ENCODE peak calls at places on chromosomes 4 and X, in five cellular contexts. One of them, this sample, is unnamed.

GRCh38 chr4:99723555-99724450 is 66.2 kb upstream of the C4orf54 start:
- DNase-seq in fibroblast of pulmonary artery: peak
- DNase-seq in hepatocyte: peak
- DNase-seq in astrocyte of the spinal cord: peak
- DNase-seq in SK-N-SH: peak
- DNase-seq in this sample: peak

GRCh38 chr4:114343015-114343414 is 255.6 kb upstream of the UGT8 start:
- DNase-seq in fibroblast of pulmonary artery: no peak
- DNase-seq in hepatocyte: no peak
- DNase-seq in astrocyte of the spinal cord: no peak
- DNase-seq in SK-N-SH: no peak
- DNase-seq in this sample: no peak

GRCh38 chr4:186227221-186227620 is at the start of gene KLKB1:
- DNase-seq in fibroblast of pulmonary artery: peak
- DNase-seq in hepatocyte: peak
- DNase-seq in astrocyte of the spinal cord: peak
- DNase-seq in SK-N-SH: no peak
- DNase-seq in this sample: no peak

GRCh38 chr4:159606835-159607234 is 504.0 kb downstream of the RAPGEF2 start:
- DNase-seq in fibroblast of pulmonary artery: no peak
- DNase-seq in hepatocyte: no peak
- DNase-seq in astrocyte of the spinal cord: peak
- DNase-seq in SK-N-SH: no peak
- DNase-seq in this sample: no peak

GRCh38 chr4:8871417-8872401 is at the start of gene HMX1:
- DNase-seq in fibroblast of pulmonary artery: no peak
- DNase-seq in hepatocyte: peak
- DNase-seq in astrocyte of the spinal cord: no peak
- DNase-seq in SK-N-SH: peak
- DNase-seq in this sample: no peak

GRCh38 chr4:3145251-3145908 is 70.9 kb downstream of the HTT start:
- DNase-seq in fibroblast of pulmonary artery: peak
- DNase-seq in hepatocyte: no peak
- DNase-seq in astrocyte of the spinal cord: peak
- DNase-seq in SK-N-SH: no peak
- DNase-seq in this sample: peak

GRCh38 chr4:72767903-72768817 is 199.1 kb upstream of the ADAMTS3 start:
- DNase-seq in fibroblast of pulmonary artery: peak
- DNase-seq in hepatocyte: no peak
- DNase-seq in astrocyte of the spinal cord: peak
- DNase-seq in SK-N-SH: peak
- DNase-seq in this sample: peak

GRCh38 chrX:21374163-21374993 is at the start of gene CNKSR2:
- DNase-seq in fibroblast of pulmonary artery: peak
- DNase-seq in hepatocyte: peak
- DNase-seq in astrocyte of the spinal cord: peak
- DNase-seq in SK-N-SH: peak
- DNase-seq in this sample: peak

GRCh38 chrX:13699183-13699826 is 10.4 kb downstream of the RAB9A start:
- DNase-seq in fibroblast of pulmonary artery: no peak
- DNase-seq in hepatocyte: peak
- DNase-seq in astrocyte of the spinal cord: no peak
- DNase-seq in SK-N-SH: no peak
- DNase-seq in this sample: peak

GRCh38 chr4:1842993-1843448 is 12.9 kb downstream of the LETM1 start:
- DNase-seq in fibroblast of pulmonary artery: peak
- DNase-seq in hepatocyte: no peak
- DNase-seq in astrocyte of the spinal cord: peak
- DNase-seq in SK-N-SH: no peak
- DNase-seq in this sample: peak

GRCh38 chr4:140289486-140289885 is 84.0 kb upstream of the SCOC start:
- DNase-seq in fibroblast of pulmonary artery: no peak
- DNase-seq in hepatocyte: no peak
- DNase-seq in astrocyte of the spinal cord: no peak
- DNase-seq in SK-N-SH: no peak
- DNase-seq in this sample: no peak

GRCh38 chr4:160772668-160773067 is 1391.1 kb downstream of the FSTL5 start:
- DNase-seq in fibroblast of pulmonary artery: no peak
- DNase-seq in hepatocyte: no peak
- DNase-seq in astrocyte of the spinal cord: peak
- DNase-seq in SK-N-SH: no peak
- DNase-seq in this sample: no peak

GRCh38 chrX:1448793-1449580 is 3.7 kb downstream of the ASMTL start:
- DNase-seq in fibroblast of pulmonary artery: no peak
- DNase-seq in hepatocyte: no peak
- DNase-seq in astrocyte of the spinal cord: no peak
- DNase-seq in SK-N-SH: no peak
- DNase-seq in this sample: no peak

GRCh38 chrX:38175140-38175539 is 45.5 kb downstream of the SRPX start:
- DNase-seq in fibroblast of pulmonary artery: no peak
- DNase-seq in hepatocyte: peak
- DNase-seq in astrocyte of the spinal cord: peak
- DNase-seq in SK-N-SH: peak
- DNase-seq in this sample: no peak

GRCh38 chrX:131763674-131764073 is 219.8 kb downstream of the OR13H1 start:
- DNase-seq in fibroblast of pulmonary artery: no peak
- DNase-seq in hepatocyte: no peak
- DNase-seq in astrocyte of the spinal cord: peak
- DNase-seq in SK-N-SH: peak
- DNase-seq in this sample: peak

GRCh38 chrX:23694606-23695005 is 27.3 kb downstream of the PRDX4 start:
- DNase-seq in fibroblast of pulmonary artery: peak
- DNase-seq in hepatocyte: peak
- DNase-seq in astrocyte of the spinal cord: peak
- DNase-seq in SK-N-SH: peak
- DNase-seq in this sample: peak

GRCh38 chr4:90254357-90254756 is 127.2 kb downstream of the CCSER1 start:
- DNase-seq in fibroblast of pulmonary artery: no peak
- DNase-seq in hepatocyte: no peak
- DNase-seq in astrocyte of the spinal cord: no peak
- DNase-seq in SK-N-SH: no peak
- DNase-seq in this sample: no peak

GRCh38 chrX:150759568-150760416 is 66.6 kb downstream of the MTMR1 start:
- DNase-seq in fibroblast of pulmonary artery: no peak
- DNase-seq in hepatocyte: no peak
- DNase-seq in astrocyte of the spinal cord: peak
- DNase-seq in SK-N-SH: no peak
- DNase-seq in this sample: no peak

GRCh38 chr4:43843501-43843900 is 605.1 kb downstream of the KCTD8 start:
- DNase-seq in fibroblast of pulmonary artery: peak
- DNase-seq in hepatocyte: peak
- DNase-seq in astrocyte of the spinal cord: peak
- DNase-seq in SK-N-SH: no peak
- DNase-seq in this sample: no peak

GRCh38 chr4:174244441-174244840 is 39.0 kb downstream of the FBXO8 start:
- DNase-seq in fibroblast of pulmonary artery: no peak
- DNase-seq in hepatocyte: no peak
- DNase-seq in astrocyte of the spinal cord: no peak
- DNase-seq in SK-N-SH: no peak
- DNase-seq in this sample: no peak

GRCh38 chr4:96097040-96097607 is 257.2 kb downstream of the PDHA2 start:
- DNase-seq in fibroblast of pulmonary artery: peak
- DNase-seq in hepatocyte: no peak
- DNase-seq in astrocyte of the spinal cord: peak
- DNase-seq in SK-N-SH: no peak
- DNase-seq in this sample: no peak

GRCh38 chr4:36138221-36138620 is 106.1 kb downstream of the ARAP2 start:
- DNase-seq in fibroblast of pulmonary artery: peak
- DNase-seq in hepatocyte: no peak
- DNase-seq in astrocyte of the spinal cord: peak
- DNase-seq in SK-N-SH: no peak
- DNase-seq in this sample: no peak

GRCh38 chrX:54246866-54247265 is 63.8 kb upstream of the FAM120C start:
- DNase-seq in fibroblast of pulmonary artery: peak
- DNase-seq in hepatocyte: no peak
- DNase-seq in astrocyte of the spinal cord: no peak
- DNase-seq in SK-N-SH: no peak
- DNase-seq in this sample: no peak

GRCh38 chr4:88104902-88105610 is 53.4 kb downstream of the ABCG2 start:
- DNase-seq in fibroblast of pulmonary artery: peak
- DNase-seq in hepatocyte: peak
- DNase-seq in astrocyte of the spinal cord: peak
- DNase-seq in SK-N-SH: peak
- DNase-seq in this sample: peak

GRCh38 chr4:101218346-101218745 is 129.0 kb downstream of the PPP3CA start:
- DNase-seq in fibroblast of pulmonary artery: peak
- DNase-seq in hepatocyte: no peak
- DNase-seq in astrocyte of the spinal cord: no peak
- DNase-seq in SK-N-SH: no peak
- DNase-seq in this sample: no peak

GRCh38 chr4:114386637-114387233 is 211.9 kb upstream of the UGT8 start:
- DNase-seq in fibroblast of pulmonary artery: peak
- DNase-seq in hepatocyte: peak
- DNase-seq in astrocyte of the spinal cord: peak
- DNase-seq in SK-N-SH: peak
- DNase-seq in this sample: peak

GRCh38 chrX:130594453-130594916 is 192.7 kb downstream of the RBMX2 start:
- DNase-seq in fibroblast of pulmonary artery: no peak
- DNase-seq in hepatocyte: peak
- DNase-seq in astrocyte of the spinal cord: no peak
- DNase-seq in SK-N-SH: peak
- DNase-seq in this sample: no peak

GRCh38 chr4:169268951-169269781 is 1.6 kb downstream of the SH3RF1 start:
- DNase-seq in fibroblast of pulmonary artery: peak
- DNase-seq in hepatocyte: peak
- DNase-seq in astrocyte of the spinal cord: peak
- DNase-seq in SK-N-SH: no peak
- DNase-seq in this sample: peak

GRCh38 chr4:7187297-7187592 is 5.1 kb upstream of the SORCS2 start:
- DNase-seq in fibroblast of pulmonary artery: no peak
- DNase-seq in hepatocyte: no peak
- DNase-seq in astrocyte of the spinal cord: no peak
- DNase-seq in SK-N-SH: no peak
- DNase-seq in this sample: no peak

GRCh38 chr4:7187691-7188090 is 4.6 kb upstream of the SORCS2 start:
- DNase-seq in fibroblast of pulmonary artery: no peak
- DNase-seq in hepatocyte: no peak
- DNase-seq in astrocyte of the spinal cord: no peak
- DNase-seq in SK-N-SH: no peak
- DNase-seq in this sample: no peak

GRCh38 chr4:7185487-7186030 is 6.8 kb upstream of the SORCS2 start:
- DNase-seq in fibroblast of pulmonary artery: no peak
- DNase-seq in hepatocyte: no peak
- DNase-seq in astrocyte of the spinal cord: no peak
- DNase-seq in SK-N-SH: no peak
- DNase-seq in this sample: no peak

GRCh38 chr4:7186516-7187296 is 5.6 kb upstream of the SORCS2 start:
- DNase-seq in fibroblast of pulmonary artery: no peak
- DNase-seq in hepatocyte: no peak
- DNase-seq in astrocyte of the spinal cord: no peak
- DNase-seq in SK-N-SH: no peak
- DNase-seq in this sample: no peak

DNA sequence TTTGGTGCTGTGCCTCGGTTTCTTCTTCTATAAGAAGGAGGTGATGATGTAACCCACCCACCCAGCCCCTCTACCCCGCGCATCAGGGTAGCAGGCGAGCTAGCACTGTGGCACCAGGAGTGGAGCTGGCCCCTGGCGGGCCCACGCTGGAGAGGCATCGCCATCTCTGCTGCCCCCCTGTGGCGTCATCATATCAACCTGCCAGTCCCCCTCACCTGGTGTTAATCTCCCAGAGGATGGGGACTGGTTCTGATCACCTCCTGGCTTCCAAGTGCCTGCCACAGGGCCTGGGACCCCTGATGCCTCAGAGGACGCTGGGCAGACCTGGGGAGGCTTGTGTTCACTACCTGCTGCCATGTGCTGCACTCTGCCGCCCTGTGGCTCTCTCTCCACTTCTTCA is 6.3 kb upstream of the SORCS2 start:
- DNase-seq in fibroblast of pulmonary artery: no peak
- DNase-seq in hepatocyte: peak
- DNase-seq in astrocyte of the spinal cord: no peak
- DNase-seq in SK-N-SH: peak
- DNase-seq in this sample: no peak
- TF ChIP-seq CTCF in fibroblast of pulmonary artery: no peak
- TF ChIP-seq CTCF in hepatocyte: peak
- TF ChIP-seq CTCF in astrocyte of the spinal cord: no peak
- TF ChIP-seq CTCF in SK-N-SH: peak
- TF ChIP-seq CTCF in this sample: peak

DNA sequence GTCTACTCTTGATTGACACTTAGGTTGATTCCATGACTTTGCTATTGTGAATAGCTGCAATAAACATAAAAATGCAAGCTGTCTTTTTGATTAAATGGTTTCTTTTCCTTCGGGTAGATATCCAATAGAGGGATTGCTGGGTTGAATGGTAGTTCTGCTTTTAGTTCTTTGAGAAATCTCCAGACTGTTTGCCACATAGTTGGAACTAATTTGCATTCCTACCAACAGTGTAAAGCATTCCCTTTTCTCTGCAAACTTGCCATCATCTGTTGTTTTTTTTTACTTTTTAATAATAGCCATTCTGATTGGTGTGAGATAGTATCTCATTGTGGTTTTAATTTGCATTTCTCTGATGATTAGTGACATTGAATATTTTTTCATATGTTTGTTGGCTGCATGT is 122.2 kb upstream of the PRKG2 start:
- DNase-seq in fibroblast of pulmonary artery: no peak
- DNase-seq in hepatocyte: no peak
- DNase-seq in astrocyte of the spinal cord: no peak
- DNase-seq in SK-N-SH: no peak
- DNase-seq in this sample: no peak
- H3K4me3 ChIP-seq in fibroblast of pulmonary artery: no peak
- H3K4me3 ChIP-seq in hepatocyte: no peak
- H3K4me3 ChIP-seq in astrocyte of the spinal cord: no peak
- H3K4me3 ChIP-seq in SK-N-SH: no peak
- H3K4me3 ChIP-seq in this sample: no peak

DNA sequence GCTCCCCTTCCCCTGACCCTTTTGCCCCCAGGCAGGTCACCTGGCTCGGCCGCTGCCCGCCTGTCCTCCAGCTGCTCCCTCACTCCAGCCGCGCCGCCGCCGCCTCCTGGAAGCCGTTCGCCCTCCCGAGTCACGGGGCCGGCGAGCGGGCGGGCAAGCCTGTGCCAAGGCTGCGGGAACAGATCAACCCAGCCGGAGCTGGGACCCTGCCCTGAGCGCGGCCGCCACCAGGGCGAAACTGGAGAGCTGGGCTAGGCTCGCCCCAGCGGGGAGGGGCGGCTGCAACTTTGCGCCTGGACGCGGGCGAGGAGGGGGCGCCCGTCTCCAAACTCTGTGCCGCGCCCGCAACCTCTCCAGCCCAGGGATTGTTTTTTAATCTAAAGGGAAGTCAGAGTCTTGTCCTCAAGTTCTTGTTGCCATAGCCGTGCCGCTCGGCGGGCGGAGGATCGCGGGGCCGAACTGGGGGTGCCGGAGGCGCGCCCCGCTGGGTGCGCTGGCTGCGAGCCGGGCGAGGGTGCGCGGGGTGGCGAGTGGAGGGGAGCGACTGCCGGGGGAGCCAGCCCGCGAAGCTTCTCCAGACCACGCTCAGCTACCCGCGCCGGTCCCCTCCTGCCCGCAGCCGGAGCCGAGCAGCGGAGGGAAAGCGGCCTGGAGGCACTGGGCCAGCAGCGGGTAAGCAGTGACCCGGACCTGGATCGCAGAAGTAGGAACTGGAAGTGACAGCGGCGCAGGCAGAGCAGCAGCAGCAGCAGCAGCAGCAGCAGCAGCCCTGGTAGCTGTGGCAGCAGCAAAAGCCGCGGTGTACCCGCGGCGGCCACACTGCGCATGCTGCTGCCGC is 13.4 kb downstream of the ARHGEF6 start:
- DNase-seq in fibroblast of pulmonary artery: peak
- DNase-seq in hepatocyte: peak
- DNase-seq in astrocyte of the spinal cord: peak
- DNase-seq in SK-N-SH: peak
- DNase-seq in this sample: peak
- TF ChIP-seq CTCF in fibroblast of pulmonary artery: no peak
- TF ChIP-seq CTCF in hepatocyte: no peak
- TF ChIP-seq CTCF in astrocyte of the spinal cord: peak
- TF ChIP-seq CTCF in SK-N-SH: no peak
- TF ChIP-seq CTCF in this sample: peak

GRCh38 chrX:68694429-68695205 is 47.2 kb downstream of the STARD8 start:
- DNase-seq in fibroblast of pulmonary artery: peak
- DNase-seq in hepatocyte: no peak
- DNase-seq in astrocyte of the spinal cord: no peak
- DNase-seq in SK-N-SH: no peak
- DNase-seq in this sample: no peak
- H3K4me3 ChIP-seq in fibroblast of pulmonary artery: peak
- H3K4me3 ChIP-seq in hepatocyte: peak
- H3K4me3 ChIP-seq in astrocyte of the spinal cord: peak
- H3K4me3 ChIP-seq in SK-N-SH: peak
- H3K4me3 ChIP-seq in this sample: peak